ENCODE peak calls at places on chromosomes 5 and 9, in five cellular contexts. V, B, O, N and I are unnamed samples.

GRCh38 chr9:4662108-4662988 is at the start of gene PLPP6:
- DNase-seq in B (peak; percentile 75), N (peak; percentile 60), O (peak; percentile 78), V (peak; percentile 82), I (peak; percentile 85)

GRCh38 chr5:130912088-130912487 is 253.0 kb downstream of the HINT1 start:
- DNase-seq in B (peak; percentile 12), V (peak; percentile 7), N (no peak), O (no peak), I (no peak)

GRCh38 chr5:10934789-10935355 is 173.8 kb upstream of the DAP start:
- DNase-seq in N (no peak), O (no peak), B (no peak), V (no peak), I (no peak)

GRCh38 chr9:33164138-33164809 is 2.9 kb downstream of the B4GALT1 start:
- DNase-seq in B (peak; percentile 45), V (no peak), N (no peak), O (no peak), I (peak; percentile 75)

GRCh38 chr9:34663296-34663590 is 786 bp upstream of the CCL27 start:
- DNase-seq in B (no peak), O (no peak), N (no peak), V (no peak), I (no peak)

GRCh38 chr9:133160742-133161541 is 2.8 kb downstream of the GBGT1 start:
- DNase-seq in B (peak; percentile 86), O (peak; percentile 67), V (peak; percentile 85), N (no peak), I (peak; percentile 88)

GRCh38 chr9:935348-935965 is 41.0 kb upstream of the DMRT3 start:
- DNase-seq in V (no peak), N (peak; percentile 34), B (peak; percentile 9), O (peak; percentile 4), I (no peak)

GRCh38 chr5:1043327-1043726 is 34.7 kb downstream of the NKD2 start:
- DNase-seq in B (no peak), N (no peak), V (no peak), O (no peak), I (no peak)

GRCh38 chr5:66306105-66306843 is 162.2 kb downstream of the SREK1 start:
- DNase-seq in O (peak; percentile 53), V (peak; percentile 84), N (no peak), B (peak; percentile 73), I (peak; percentile 69)

GRCh38 chr9:83651558-83651957 is 28.6 kb downstream of the IDNK start:
- DNase-seq in O (no peak), V (no peak), N (no peak), B (no peak), I (no peak)

GRCh38 chr5:176915906-176916305 is 16.8 kb upstream of the HK3 start:
- DNase-seq in N (no peak), B (no peak), V (no peak), O (no peak), I (no peak)

GRCh38 chr5:151881626-151882225 is 42.9 kb downstream of the GLRA1 start:
- DNase-seq in V (no peak), O (no peak), N (no peak), B (no peak), I (no peak)

GRCh38 chr9:93193373-93193725 is 9.4 kb downstream of the WNK2 start:
- DNase-seq in B (no peak), V (no peak), N (no peak), O (no peak), I (no peak)

GRCh38 chr9:8850916-8851315 is 1051.3 kb upstream of the DMAC1 start:
- DNase-seq in V (no peak), O (no peak), N (no peak), B (no peak), I (no peak)

GRCh38 chr5:141870226-141870625 is 8.0 kb downstream of the PCDH1 start:
- DNase-seq in B (no peak), V (no peak), O (no peak), N (no peak), I (no peak)

DNA sequence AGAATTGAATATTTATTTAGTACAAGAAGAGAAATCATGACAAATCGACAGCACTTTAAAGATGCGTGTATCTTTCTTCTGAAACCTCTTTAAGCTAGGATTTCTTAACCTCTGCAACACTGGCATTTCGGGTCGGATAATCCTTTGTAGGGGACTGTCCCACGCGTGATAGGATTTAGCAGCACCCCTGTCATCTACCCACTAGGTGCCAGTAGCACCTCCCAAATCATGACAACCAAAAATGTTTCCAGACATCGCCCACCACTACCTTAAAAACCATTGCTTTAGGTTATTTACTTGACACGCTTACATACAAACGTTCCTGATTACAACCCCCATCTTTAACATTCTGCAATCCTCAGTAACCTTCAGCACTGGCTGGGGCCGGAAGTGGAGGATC is 223.1 kb downstream of the TRIM32 start:
- DNase-seq in B (no peak), V (no peak), O (no peak), N (no peak), I (no peak)
- TF ChIP-seq CTCF in B (no peak), V (no peak), O (no peak), N (no peak), I (peak; percentile 4)

GRCh38 chr9:87713278-87713989 is 12.5 kb upstream of the CTSL start:
- DNase-seq in O (peak; percentile 100), V (peak; percentile 100), N (no peak), B (peak; percentile 100), I (no peak)
- TF ChIP-seq CTCF in O (peak; percentile 7), V (no peak), N (no peak), B (peak; percentile 14), I (no peak)

DNA sequence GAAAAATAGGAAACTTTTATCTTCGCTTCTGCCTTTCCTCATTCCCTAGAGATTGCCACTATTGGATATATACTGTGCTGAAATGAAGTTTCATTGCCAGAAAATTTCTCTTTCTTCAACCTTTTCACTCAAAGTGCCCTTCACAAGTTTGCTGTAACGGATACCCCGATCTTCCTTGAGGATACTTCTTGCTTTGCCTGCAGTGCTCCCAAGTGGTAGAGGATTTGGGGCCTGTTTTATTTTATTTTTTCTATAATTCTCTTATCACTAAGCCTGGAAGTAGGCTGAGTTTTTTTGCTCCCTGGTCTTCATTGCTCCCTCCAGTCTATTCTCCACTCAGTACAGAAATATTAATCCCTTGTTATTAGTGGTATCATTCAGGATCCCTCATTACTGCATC is 481.4 kb upstream of the CDH18 start:
- DNase-seq in V (no peak), O (no peak), B (no peak), N (no peak), I (no peak)
- TF ChIP-seq CTCF in V (no peak), O (no peak), B (no peak), N (no peak), I (no peak)

GRCh38 chr9:112764344-112764743 is 13.8 kb downstream of the SNX30 start:
- DNase-seq in V (peak; percentile 69), B (peak; percentile 90), N (no peak), O (peak; percentile 65), I (no peak)

GRCh38 chr9:112761912-112762651 is 11.5 kb downstream of the SNX30 start:
- DNase-seq in V (no peak), O (peak; percentile 51), B (peak; percentile 74), N (no peak), I (no peak)

GRCh38 chr9:112765281-112765680 is 14.7 kb downstream of the SNX30 start:
- DNase-seq in O (no peak), V (no peak), B (no peak), N (no peak), I (no peak)

GRCh38 chr9:112762726-112763518 is 12.4 kb downstream of the SNX30 start:
- DNase-seq in N (no peak), O (no peak), B (no peak), V (no peak), I (no peak)

DNA sequence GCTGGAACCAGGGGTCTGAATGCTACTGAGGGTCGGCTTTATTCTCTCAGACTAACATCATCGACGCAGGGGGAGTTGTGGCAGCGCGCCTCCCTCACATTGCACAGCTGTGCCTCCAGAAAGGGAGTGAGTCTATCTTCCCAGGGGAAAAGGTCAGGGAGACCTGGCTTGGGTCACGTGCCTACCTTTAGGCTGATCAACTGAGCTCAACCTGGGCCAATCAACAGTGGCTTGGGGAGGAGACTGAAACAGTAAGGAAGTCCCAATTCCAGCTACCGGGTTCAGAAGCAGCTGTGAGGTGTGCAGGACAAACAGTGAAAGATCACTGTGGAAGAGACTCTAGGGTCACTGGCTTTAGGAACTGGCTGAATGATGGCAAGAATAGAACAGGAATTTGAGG is 14.3 kb downstream of the SNX30 start:
- DNase-seq in B (no peak), V (no peak), O (no peak), N (no peak), I (no peak)
- TF ChIP-seq CTCF in B (no peak), V (no peak), O (no peak), N (no peak), I (no peak)

GRCh38 chr5:63820557-63820956 is 141.7 kb downstream of the HTR1A start:
- DNase-seq in O (no peak), N (no peak), B (no peak), V (no peak), I (no peak)

GRCh38 chr5:63825984-63826383 is 136.3 kb downstream of the HTR1A start:
- DNase-seq in B (no peak), O (no peak), N (no peak), V (no peak), I (no peak)

DNA sequence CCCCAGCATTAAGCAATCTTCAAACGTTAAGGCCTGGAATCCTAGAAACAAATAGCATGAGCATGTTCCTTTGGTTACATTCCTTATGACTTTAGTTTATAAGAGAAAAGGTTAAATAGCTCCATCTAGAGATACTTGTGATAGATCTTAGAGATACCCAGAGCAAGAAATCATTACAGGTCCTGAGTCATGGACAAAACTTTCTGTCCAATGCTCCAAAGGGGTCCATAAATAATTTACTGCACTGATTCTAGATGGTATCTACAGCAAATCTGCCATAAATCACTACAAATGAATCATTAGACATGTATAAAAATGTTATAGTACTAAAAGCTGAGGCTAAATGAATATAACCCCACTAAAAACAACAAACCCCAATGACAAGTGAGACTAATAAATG is 139.6 kb downstream of the HTR1A start:
- DNase-seq in O (no peak), N (no peak), B (no peak), V (no peak), I (no peak)
- TF ChIP-seq CTCF in O (no peak), N (no peak), B (no peak), V (no peak), I (no peak)

GRCh38 chr5:22852807-22853670 is at the start of gene CDH12:
- DNase-seq in O (no peak), B (no peak), V (no peak), N (no peak), I (peak; percentile 3)

GRCh38 chr5:22855824-22856223 is 2.7 kb upstream of the CDH12 start:
- DNase-seq in O (no peak), V (no peak), N (no peak), B (no peak), I (no peak)

GRCh38 chr5:22846686-22847085 is 6.5 kb downstream of the CDH12 start:
- DNase-seq in O (no peak), N (no peak), B (no peak), V (no peak), I (no peak)

GRCh38 chr5:22850981-22851380 is 2.2 kb downstream of the CDH12 start:
- DNase-seq in O (no peak), B (no peak), V (no peak), N (no peak), I (no peak)
- TF ChIP-seq CTCF in O (no peak), B (no peak), V (no peak), N (no peak), I (no peak)

DNA sequence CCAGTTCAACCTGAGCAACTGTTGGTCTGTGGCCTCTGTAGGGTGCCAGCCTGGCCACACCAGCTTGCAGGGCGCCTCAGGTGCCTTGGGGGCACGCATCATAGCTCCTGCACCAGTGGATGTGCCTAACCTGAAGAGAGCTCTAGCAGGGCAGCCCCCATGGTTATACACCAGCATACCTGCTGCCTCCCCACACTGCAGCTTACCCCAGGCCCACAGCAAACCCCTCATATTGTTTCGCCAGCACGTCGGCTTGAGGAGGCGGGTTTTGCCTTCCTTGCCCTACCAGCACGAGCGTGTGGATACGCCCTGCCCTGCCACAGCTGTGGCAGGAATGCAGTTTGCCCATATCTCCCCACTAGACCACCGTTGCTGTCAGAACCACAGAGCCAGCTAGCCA is 435.9 kb downstream of the SLCO4C1 start:
- DNase-seq in B (no peak), O (no peak), V (no peak), N (no peak), I (no peak)
- TF ChIP-seq CTCF in B (no peak), O (no peak), V (no peak), N (no peak), I (no peak)